ENCODE peak calls at places on chromosomes 2 and 18, in four cellular contexts. W is SK-N-SH, J is GM23248, L is OCI-LY7. M is an unnamed sample.

GRCh38 chr2:150319632-150320555 is 167.6 kb downstream of the RND3 start:
- DNase-seq in J (no peak), W (no peak), L (no peak), M (no peak)

GRCh38 chr2:7825591-7826312 is 856.1 kb upstream of the ID2 start:
- DNase-seq in L (no peak), W (no peak), J (no peak), M (no peak)

GRCh38 chr2:232927041-232927792 is 57.2 kb downstream of the SNORC start:
- DNase-seq in L (no peak), W (peak; percentile 55), J (peak; percentile 35), M (peak; percentile 45)

GRCh38 chr2:132475615-132476014 is 59.0 kb downstream of the GPR39 start:
- DNase-seq in W (no peak), L (no peak), J (no peak), M (no peak)

GRCh38 chr18:8424917-8425725 is 184.1 kb upstream of the RAB12 start:
- DNase-seq in W (peak; percentile 66), J (peak; percentile 95), L (no peak), M (no peak)

GRCh38 chr2:151334082-151334815 is 23.1 kb upstream of the TNFAIP6 start:
- DNase-seq in J (peak; percentile 92), L (no peak), W (peak; percentile 49), M (no peak)

GRCh38 chr2:86079981-86080911 is 25.4 kb downstream of the POLR1A start:
- DNase-seq in J (peak; percentile 86), W (peak; percentile 69), L (peak; percentile 78), M (peak; percentile 81)

GRCh38 chr18:10751711-10752110 is 225.9 kb downstream of the NAPG start:
- DNase-seq in J (no peak), W (no peak), L (no peak), M (peak; percentile 36)

GRCh38 chr2:221649045-221649444 is 76.9 kb upstream of the EPHA4 start:
- DNase-seq in J (peak; percentile 7), W (no peak), L (no peak), M (no peak)

GRCh38 chr2:148642891-148643416 is 1.6 kb upstream of the EPC2 start:
- DNase-seq in J (no peak), L (no peak), W (no peak), M (no peak)

GRCh38 chr2:231614559-231615057 is 21.9 kb downstream of the TEX44 start:
- DNase-seq in W (peak; percentile 69), J (no peak), L (peak; percentile 73), M (no peak)

GRCh38 chr2:238939074-238939473 is 91.2 kb downstream of the TWIST2 start:
- DNase-seq in J (peak; percentile 78), W (no peak), L (no peak), M (no peak)

GRCh38 chr2:238940806-238941205 is 92.9 kb downstream of the TWIST2 start:
- DNase-seq in L (no peak), W (no peak), J (no peak), M (no peak)

GRCh38 chr2:238939521-238940403 is 91.9 kb downstream of the TWIST2 start:
- DNase-seq in J (no peak), L (no peak), W (no peak), M (no peak)

GRCh38 chr2:238936162-238937052 is 88.5 kb downstream of the TWIST2 start:
- DNase-seq in W (no peak), J (no peak), L (no peak), M (no peak)

GRCh38 chr2:238938460-238939055 is 90.7 kb downstream of the TWIST2 start:
- DNase-seq in W (no peak), L (no peak), J (peak; percentile 99), M (no peak)
- TF ChIP-seq EZH2phosphoT487 in W (no peak), L (no peak), J (no peak), M (no peak)

DNA sequence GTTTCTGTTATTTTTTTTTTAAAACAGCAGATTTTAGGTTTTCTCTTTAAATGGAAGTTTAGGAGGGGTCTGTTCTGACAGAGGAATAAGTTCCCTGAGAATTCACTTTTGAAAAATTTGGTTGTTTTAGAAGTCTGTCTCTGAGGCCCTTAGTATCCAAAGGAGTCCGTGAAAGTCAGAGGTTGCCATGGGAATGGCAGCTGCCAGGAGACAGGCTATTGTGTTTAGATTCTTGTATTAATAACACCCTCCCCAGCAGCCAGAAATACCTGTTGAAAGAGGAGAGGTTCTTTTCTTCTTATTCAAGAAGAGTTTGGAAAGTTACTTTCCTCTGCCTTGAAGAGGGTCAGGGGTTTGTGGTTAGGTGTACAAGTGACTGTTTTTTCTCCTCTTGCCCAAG is 29.5 kb downstream of the TNP1 start:
- DNase-seq in J (no peak), W (no peak), L (no peak), M (no peak)
- TF ChIP-seq EZH2phosphoT487 in J (no peak), W (no peak), L (no peak), M (no peak)

DNA sequence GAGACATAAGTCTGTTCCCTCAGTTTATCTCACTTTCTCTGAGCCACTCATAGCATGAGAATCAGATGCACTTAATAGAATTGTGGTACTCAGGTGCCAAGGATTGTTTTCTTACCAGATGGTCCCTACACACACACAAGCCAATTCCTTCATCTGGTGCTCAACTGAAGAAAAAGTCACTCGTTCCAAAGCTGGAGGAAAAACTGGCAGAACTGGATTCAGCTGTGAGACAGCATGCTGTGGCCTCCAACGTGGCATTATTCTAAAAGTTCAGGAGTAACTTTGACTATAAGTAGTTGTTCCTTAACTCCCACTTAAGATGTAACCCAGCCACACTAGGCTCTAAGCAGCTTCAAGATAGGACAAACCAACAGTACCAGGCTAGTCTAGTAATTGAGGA is 33.4 kb upstream of the ABCA12 start:
- DNase-seq in L (no peak), W (no peak), J (no peak), M (no peak)
- TF ChIP-seq EZH2phosphoT487 in L (no peak), W (no peak), J (no peak), M (no peak)

GRCh38 chr18:13513015-13513414 is 213.3 kb downstream of the FAM210A start:
- DNase-seq in L (no peak), J (no peak), W (peak; percentile 50), M (peak; percentile 21)
- TF ChIP-seq EZH2phosphoT487 in L (no peak), J (no peak), W (no peak), M (no peak)

GRCh38 chr2:109236147-109236546 is 107.1 kb downstream of the SH3RF3 start:
- DNase-seq in J (no peak), L (no peak), W (no peak), M (no peak)

GRCh38 chr2:109239720-109240119 is 110.7 kb downstream of the SH3RF3 start:
- DNase-seq in W (no peak), L (no peak), J (peak; percentile 45), M (no peak)

GRCh38 chr2:109242222-109242653 is 113.2 kb downstream of the SH3RF3 start:
- DNase-seq in J (peak; percentile 49), L (no peak), W (no peak), M (no peak)

GRCh38 chr2:109237792-109238191 is 108.8 kb downstream of the SH3RF3 start:
- DNase-seq in L (no peak), W (no peak), J (no peak), M (no peak)

DNA sequence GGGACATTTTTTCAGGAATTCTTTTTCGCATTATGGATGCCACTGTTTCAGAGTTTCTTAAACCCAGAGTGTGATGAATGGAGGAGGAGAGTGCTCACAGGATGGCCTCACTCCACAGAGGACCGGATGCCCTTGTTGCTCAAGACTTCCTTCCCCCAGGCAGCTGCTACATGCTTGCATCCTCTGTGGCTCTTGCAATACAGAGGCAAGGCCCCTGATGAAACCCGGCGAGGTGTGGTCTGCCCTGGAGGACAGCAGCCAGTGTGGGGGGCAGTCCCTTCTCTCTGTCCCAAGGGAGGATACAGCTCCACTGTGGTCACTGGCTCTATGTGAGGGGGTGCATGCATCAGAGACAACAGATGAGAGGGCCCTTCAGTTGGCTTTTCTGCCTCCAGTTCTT is 109.6 kb downstream of the SH3RF3 start:
- DNase-seq in W (no peak), L (no peak), J (peak; percentile 92), M (no peak)
- TF ChIP-seq EZH2phosphoT487 in W (no peak), L (no peak), J (no peak), M (no peak)

GRCh38 chr2:177746358-177746757 is 326.2 kb downstream of the PDE11A start:
- DNase-seq in J (no peak), L (no peak), W (no peak), M (no peak)

GRCh38 chr2:177735318-177735803 is 337.2 kb downstream of the PDE11A start:
- DNase-seq in J (no peak), L (no peak), W (no peak), M (no peak)

GRCh38 chr2:177741866-177742265 is 330.7 kb downstream of the PDE11A start:
- DNase-seq in L (no peak), W (no peak), J (no peak), M (no peak)

GRCh38 chr2:177738461-177739234 is 333.9 kb downstream of the PDE11A start:
- DNase-seq in L (no peak), J (no peak), W (no peak), M (no peak)

GRCh38 chr2:177740718-177741117 is 331.9 kb downstream of the PDE11A start:
- DNase-seq in L (no peak), J (no peak), W (peak; percentile 23), M (no peak)
- TF ChIP-seq EZH2phosphoT487 in L (no peak), J (no peak), W (no peak), M (no peak)